ENCODE peak calls at places on chromosomes 11 and 22, in five cellular contexts. One of them, this sample, is unnamed.
A peak's percentile ranks its signal among the peaks of the same experiment; 100 is the strongest.

GRCh38 chr11:119509277-119509841 is 86.4 kb upstream of the THY1 start:
- DNase-seq in B cell: no peak
- DNase-seq in choroid plexus epithelial cell: peak; percentile 17
- DNase-seq in progenitor cell of endocrine pancreas: no peak
- DNase-seq in cardiac fibroblast: peak; percentile 51
- DNase-seq in this sample: peak; percentile 29

GRCh38 chr11:62088331-62088933 is 35.4 kb upstream of the INCENP start:
- DNase-seq in progenitor cell of endocrine pancreas: no peak
- DNase-seq in B cell: no peak
- DNase-seq in choroid plexus epithelial cell: no peak
- DNase-seq in cardiac fibroblast: no peak
- DNase-seq in this sample: no peak

GRCh38 chr22:45335021-45335818 is 25.5 kb downstream of the FAM118A start:
- DNase-seq in choroid plexus epithelial cell: peak; percentile 14
- DNase-seq in cardiac fibroblast: no peak
- DNase-seq in progenitor cell of endocrine pancreas: no peak
- DNase-seq in B cell: no peak
- DNase-seq in this sample: peak; percentile 43

GRCh38 chr11:133956650-133957633 is at the start of gene IGSF9B:
- DNase-seq in B cell: peak; percentile 83
- DNase-seq in cardiac fibroblast: peak; percentile 80
- DNase-seq in progenitor cell of endocrine pancreas: peak; percentile 86
- DNase-seq in choroid plexus epithelial cell: peak; percentile 58
- DNase-seq in this sample: peak; percentile 88

GRCh38 chr22:16781764-16782329 is 43.4 kb downstream of the XKR3 start:
- DNase-seq in cardiac fibroblast: no peak
- DNase-seq in progenitor cell of endocrine pancreas: no peak
- DNase-seq in B cell: no peak
- DNase-seq in choroid plexus epithelial cell: no peak
- DNase-seq in this sample: no peak

GRCh38 chr11:129865701-129866100 is 29.7 kb downstream of the NFRKB start:
- DNase-seq in B cell: no peak
- DNase-seq in progenitor cell of endocrine pancreas: no peak
- DNase-seq in choroid plexus epithelial cell: no peak
- DNase-seq in cardiac fibroblast: no peak
- DNase-seq in this sample: no peak

GRCh38 chr11:82811369-82811768 is 77.7 kb upstream of the FAM181B start:
- DNase-seq in progenitor cell of endocrine pancreas: no peak
- DNase-seq in B cell: no peak
- DNase-seq in choroid plexus epithelial cell: no peak
- DNase-seq in cardiac fibroblast: no peak
- DNase-seq in this sample: no peak

GRCh38 chr11:10379022-10379421 is 74.1 kb downstream of the ADM start:
- DNase-seq in progenitor cell of endocrine pancreas: no peak
- DNase-seq in B cell: no peak
- DNase-seq in choroid plexus epithelial cell: peak; percentile 39
- DNase-seq in cardiac fibroblast: peak; percentile 43
- DNase-seq in this sample: no peak

GRCh38 chr11:63282579-63282978 is 39.2 kb upstream of the SLC22A25 start:
- DNase-seq in cardiac fibroblast: no peak
- DNase-seq in progenitor cell of endocrine pancreas: no peak
- DNase-seq in B cell: no peak
- DNase-seq in choroid plexus epithelial cell: no peak
- DNase-seq in this sample: no peak

GRCh38 chr11:10807629-10808552 is 835 bp downstream of the EIF4G2 start:
- DNase-seq in choroid plexus epithelial cell: peak; percentile 64
- DNase-seq in cardiac fibroblast: peak; percentile 68
- DNase-seq in progenitor cell of endocrine pancreas: peak; percentile 29
- DNase-seq in B cell: peak; percentile 54
- DNase-seq in this sample: peak; percentile 48

GRCh38 chr22:42786606-42787356 is 66.1 kb upstream of the A4GALT start:
- DNase-seq in progenitor cell of endocrine pancreas: no peak
- DNase-seq in B cell: no peak
- DNase-seq in cardiac fibroblast: no peak
- DNase-seq in choroid plexus epithelial cell: no peak
- DNase-seq in this sample: no peak

GRCh38 chr11:86245369-86246292 is 1.1 kb downstream of the EED start:
- DNase-seq in cardiac fibroblast: peak; percentile 9
- DNase-seq in B cell: peak; percentile 43
- DNase-seq in progenitor cell of endocrine pancreas: peak; percentile 16
- DNase-seq in choroid plexus epithelial cell: peak; percentile 13
- DNase-seq in this sample: peak; percentile 19

GRCh38 chr22:43272869-43273318 is 70.3 kb downstream of the SCUBE1 start:
- DNase-seq in B cell: no peak
- DNase-seq in progenitor cell of endocrine pancreas: no peak
- DNase-seq in cardiac fibroblast: no peak
- DNase-seq in choroid plexus epithelial cell: no peak
- DNase-seq in this sample: no peak

GRCh38 chr11:92886243-92886905 is 83.1 kb upstream of the MTNR1B start:
- DNase-seq in progenitor cell of endocrine pancreas: peak; percentile 49
- DNase-seq in choroid plexus epithelial cell: peak; percentile 72
- DNase-seq in cardiac fibroblast: peak; percentile 69
- DNase-seq in B cell: peak; percentile 11
- DNase-seq in this sample: peak; percentile 55

GRCh38 chr11:35702126-35702525 is 39.6 kb downstream of the TRIM44 start:
- DNase-seq in progenitor cell of endocrine pancreas: no peak
- DNase-seq in choroid plexus epithelial cell: no peak
- DNase-seq in cardiac fibroblast: no peak
- DNase-seq in B cell: no peak
- DNase-seq in this sample: no peak

GRCh38 chr22:38756631-38757463 is 1.0 kb upstream of the SUN2 start:
- DNase-seq in cardiac fibroblast: no peak
- DNase-seq in choroid plexus epithelial cell: no peak
- DNase-seq in B cell: peak; percentile 56
- DNase-seq in progenitor cell of endocrine pancreas: no peak
- DNase-seq in this sample: no peak

GRCh38 chr22:48968201-48968959 is 859.3 kb downstream of the BRD1 start:
- DNase-seq in cardiac fibroblast: no peak
- DNase-seq in B cell: no peak
- DNase-seq in progenitor cell of endocrine pancreas: peak; percentile 50
- DNase-seq in choroid plexus epithelial cell: no peak
- DNase-seq in this sample: no peak

GRCh38 chr11:68271781-68272608 is at the start of gene C11orf24:
- DNase-seq in cardiac fibroblast: peak; percentile 97
- DNase-seq in B cell: peak; percentile 99
- DNase-seq in choroid plexus epithelial cell: peak; percentile 93
- DNase-seq in progenitor cell of endocrine pancreas: peak; percentile 90
- DNase-seq in this sample: peak; percentile 94

GRCh38 chr11:68273056-68273738 is 1.4 kb upstream of the C11orf24 start:
- DNase-seq in progenitor cell of endocrine pancreas: no peak
- DNase-seq in cardiac fibroblast: no peak
- DNase-seq in choroid plexus epithelial cell: no peak
- DNase-seq in B cell: peak; percentile 35
- DNase-seq in this sample: no peak

GRCh38 chr11:68269414-68270081 is 2.2 kb downstream of the C11orf24 start:
- DNase-seq in cardiac fibroblast: peak; percentile 69
- DNase-seq in progenitor cell of endocrine pancreas: no peak
- DNase-seq in B cell: no peak
- DNase-seq in choroid plexus epithelial cell: peak; percentile 86
- DNase-seq in this sample: peak; percentile 72

GRCh38 chr11:68270334-68271022 is 1.3 kb downstream of the C11orf24 start:
- DNase-seq in B cell: no peak
- DNase-seq in choroid plexus epithelial cell: no peak
- DNase-seq in cardiac fibroblast: no peak
- DNase-seq in progenitor cell of endocrine pancreas: no peak
- DNase-seq in this sample: no peak

GRCh38 chr11:68271023-68271780 is 571 bp downstream of the C11orf24 start:
- DNase-seq in cardiac fibroblast: peak; percentile 82
- DNase-seq in B cell: peak; percentile 81
- DNase-seq in choroid plexus epithelial cell: peak; percentile 83
- DNase-seq in progenitor cell of endocrine pancreas: peak; percentile 25
- DNase-seq in this sample: peak; percentile 63
- TF ChIP-seq CTCF in cardiac fibroblast: peak; percentile 57
- TF ChIP-seq CTCF in B cell: peak; percentile 60
- TF ChIP-seq CTCF in choroid plexus epithelial cell: peak; percentile 71
- TF ChIP-seq CTCF in progenitor cell of endocrine pancreas: peak; percentile 55
- TF ChIP-seq CTCF in this sample: peak; percentile 61

GRCh38 chr11:2698386-2699184 is 1.2 kb downstream of the KCNQ1OT1 start:
- DNase-seq in progenitor cell of endocrine pancreas: no peak
- DNase-seq in choroid plexus epithelial cell: no peak
- DNase-seq in B cell: no peak
- DNase-seq in cardiac fibroblast: no peak
- DNase-seq in this sample: peak; percentile 4
- TF ChIP-seq CTCF in progenitor cell of endocrine pancreas: no peak
- TF ChIP-seq CTCF in choroid plexus epithelial cell: peak; percentile 2
- TF ChIP-seq CTCF in B cell: no peak
- TF ChIP-seq CTCF in cardiac fibroblast: no peak
- TF ChIP-seq CTCF in this sample: no peak

GRCh38 chr11:102081313-102081712 is 28.9 kb upstream of the YAP1 start:
- DNase-seq in progenitor cell of endocrine pancreas: no peak
- DNase-seq in B cell: no peak
- DNase-seq in cardiac fibroblast: no peak
- DNase-seq in choroid plexus epithelial cell: no peak
- DNase-seq in this sample: no peak
- TF ChIP-seq CTCF in progenitor cell of endocrine pancreas: no peak
- TF ChIP-seq CTCF in B cell: no peak
- TF ChIP-seq CTCF in cardiac fibroblast: no peak
- TF ChIP-seq CTCF in choroid plexus epithelial cell: no peak
- TF ChIP-seq CTCF in this sample: no peak

DNA sequence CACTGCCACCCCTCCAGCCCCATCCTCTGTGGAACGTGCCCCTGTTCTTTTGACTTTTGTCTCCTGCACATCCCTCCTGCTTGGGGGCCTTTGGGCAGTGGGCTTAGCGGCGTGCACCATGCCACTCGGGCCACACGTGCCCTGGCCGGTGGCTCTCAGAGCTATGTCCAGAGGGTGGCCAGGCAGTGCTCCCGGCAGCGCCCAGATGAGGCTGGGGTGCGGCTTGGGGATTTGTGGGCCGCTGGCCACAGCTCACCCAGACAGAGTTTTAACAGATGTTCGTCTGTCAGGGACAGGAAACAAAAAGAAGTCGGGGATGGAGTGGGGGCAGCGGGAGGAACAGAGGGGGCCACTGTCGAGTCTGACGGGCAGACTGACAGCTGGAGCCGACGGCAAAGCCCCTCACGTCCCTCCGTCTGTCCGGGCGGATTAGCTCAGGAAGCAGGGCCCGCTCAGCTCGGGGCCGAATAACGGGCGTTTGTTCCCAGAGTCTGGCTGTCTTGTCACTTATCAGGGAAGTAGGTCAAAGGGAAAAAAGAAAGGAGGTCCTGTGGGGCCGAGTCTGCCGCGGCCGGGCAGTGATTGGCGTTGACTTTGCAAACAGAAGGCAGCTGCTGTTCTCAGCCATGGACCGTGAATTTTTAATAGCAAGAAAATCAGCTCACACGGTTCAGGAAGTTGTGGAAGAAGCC is 61.6 kb downstream of the LRP5 start:
- DNase-seq in cardiac fibroblast: peak; percentile 75
- DNase-seq in progenitor cell of endocrine pancreas: no peak
- DNase-seq in B cell: no peak
- DNase-seq in choroid plexus epithelial cell: peak; percentile 48
- DNase-seq in this sample: no peak
- TF ChIP-seq CTCF in cardiac fibroblast: no peak
- TF ChIP-seq CTCF in progenitor cell of endocrine pancreas: no peak
- TF ChIP-seq CTCF in B cell: no peak
- TF ChIP-seq CTCF in choroid plexus epithelial cell: no peak
- TF ChIP-seq CTCF in this sample: no peak

GRCh38 chr11:103619480-103619879 is 417.0 kb upstream of the DDI1 start:
- DNase-seq in B cell: peak; percentile 6
- DNase-seq in choroid plexus epithelial cell: peak; percentile 37
- DNase-seq in progenitor cell of endocrine pancreas: no peak
- DNase-seq in cardiac fibroblast: no peak
- DNase-seq in this sample: peak; percentile 18
- TF ChIP-seq CTCF in B cell: no peak
- TF ChIP-seq CTCF in choroid plexus epithelial cell: peak; percentile 39
- TF ChIP-seq CTCF in progenitor cell of endocrine pancreas: peak; percentile 36
- TF ChIP-seq CTCF in cardiac fibroblast: peak; percentile 28
- TF ChIP-seq CTCF in this sample: peak; percentile 52

DNA sequence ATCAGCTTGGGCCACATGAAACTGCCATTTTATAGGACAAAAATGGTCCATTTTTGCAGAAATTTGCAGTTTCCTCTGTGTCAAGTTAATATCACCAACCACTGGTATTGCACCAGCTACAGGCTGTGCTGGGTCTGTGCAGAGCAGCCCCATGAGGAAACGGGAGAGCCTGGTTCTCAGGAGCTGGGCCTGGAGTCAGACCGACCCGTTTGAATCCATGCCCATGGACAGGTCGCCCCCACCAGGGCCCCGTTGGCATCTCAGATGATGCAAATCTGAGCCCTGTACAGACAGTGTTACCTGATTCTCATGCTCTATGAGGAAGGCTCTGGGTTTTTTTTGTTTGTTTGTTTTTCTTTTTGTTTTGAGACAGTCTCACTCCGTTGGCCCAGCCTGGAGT is 9.8 kb upstream of the SEC14L6 start:
- DNase-seq in choroid plexus epithelial cell: no peak
- DNase-seq in cardiac fibroblast: no peak
- DNase-seq in progenitor cell of endocrine pancreas: no peak
- DNase-seq in B cell: no peak
- DNase-seq in this sample: no peak
- TF ChIP-seq CTCF in choroid plexus epithelial cell: peak; percentile 16
- TF ChIP-seq CTCF in cardiac fibroblast: no peak
- TF ChIP-seq CTCF in progenitor cell of endocrine pancreas: no peak
- TF ChIP-seq CTCF in B cell: no peak
- TF ChIP-seq CTCF in this sample: no peak

GRCh38 chr11:69044111-69045013 is 4.4 kb upstream of the TPCN2 start:
- DNase-seq in cardiac fibroblast: peak; percentile 72
- DNase-seq in choroid plexus epithelial cell: peak; percentile 83
- DNase-seq in progenitor cell of endocrine pancreas: no peak
- DNase-seq in B cell: peak; percentile 29
- DNase-seq in this sample: peak; percentile 41
- TF ChIP-seq CTCF in cardiac fibroblast: peak; percentile 73
- TF ChIP-seq CTCF in choroid plexus epithelial cell: peak; percentile 79
- TF ChIP-seq CTCF in progenitor cell of endocrine pancreas: peak; percentile 50
- TF ChIP-seq CTCF in B cell: no peak
- TF ChIP-seq CTCF in this sample: peak; percentile 71